ENCODE peak calls at places on chromosomes 7 and 10, in nine cellular contexts. One of them, this sample, is unnamed.

GRCh38 chr10:11148638-11149037 is 131.0 kb downstream of the CELF2 start:
- DNase-seq in epithelial cell of proximal tubule: no peak
- DNase-seq in activated CD8-positive, alpha-beta T cell treated with anti-CD3 and anti-CD28 coated beads, Interleukin-2, amount 10 ng/mL, durations not matched to agents 7 days and 5 days: no peak
- DNase-seq in activated CD8-positive, alpha-beta memory T cell treated with anti-CD3 and anti-CD28 coated beads for 24 hours: no peak
- DNase-seq in nephron progenitor cell: no peak
- DNase-seq in Karpas-422: no peak
- DNase-seq in astrocyte of the spinal cord: no peak
- DNase-seq in fibroblast of the aortic adventitia: no peak
- DNase-seq in stimulated activated CD8-positive, alpha-beta memory T cell treated with anti-CD3 and anti-CD28 coated beads, Interleukin-15, amount 100 ng/mL, for 48 hours: no peak
- DNase-seq in this sample: no peak

GRCh38 chr7:128059143-128059975 is 28.1 kb upstream of the LRRC4 start:
- DNase-seq in Karpas-422: no peak
- DNase-seq in epithelial cell of proximal tubule: no peak
- DNase-seq in stimulated activated CD8-positive, alpha-beta memory T cell treated with anti-CD3 and anti-CD28 coated beads, Interleukin-15, amount 100 ng/mL, for 48 hours: no peak
- DNase-seq in fibroblast of the aortic adventitia: peak
- DNase-seq in activated CD8-positive, alpha-beta T cell treated with anti-CD3 and anti-CD28 coated beads, Interleukin-2, amount 10 ng/mL, durations not matched to agents 7 days and 5 days: peak
- DNase-seq in nephron progenitor cell: no peak
- DNase-seq in astrocyte of the spinal cord: no peak
- DNase-seq in activated CD8-positive, alpha-beta memory T cell treated with anti-CD3 and anti-CD28 coated beads for 24 hours: no peak
- DNase-seq in this sample: no peak

GRCh38 chr7:36314491-36314890 is 75.2 kb upstream of the ANLN start:
- DNase-seq in activated CD8-positive, alpha-beta memory T cell treated with anti-CD3 and anti-CD28 coated beads for 24 hours: no peak
- DNase-seq in Karpas-422: no peak
- DNase-seq in epithelial cell of proximal tubule: no peak
- DNase-seq in nephron progenitor cell: no peak
- DNase-seq in astrocyte of the spinal cord: no peak
- DNase-seq in stimulated activated CD8-positive, alpha-beta memory T cell treated with anti-CD3 and anti-CD28 coated beads, Interleukin-15, amount 100 ng/mL, for 48 hours: no peak
- DNase-seq in fibroblast of the aortic adventitia: no peak
- DNase-seq in activated CD8-positive, alpha-beta T cell treated with anti-CD3 and anti-CD28 coated beads, Interleukin-2, amount 10 ng/mL, durations not matched to agents 7 days and 5 days: no peak
- DNase-seq in this sample: no peak

GRCh38 chr10:70847666-70848360 is 32.1 kb downstream of the SGPL1 start:
- DNase-seq in nephron progenitor cell: no peak
- DNase-seq in stimulated activated CD8-positive, alpha-beta memory T cell treated with anti-CD3 and anti-CD28 coated beads, Interleukin-15, amount 100 ng/mL, for 48 hours: no peak
- DNase-seq in astrocyte of the spinal cord: no peak
- DNase-seq in epithelial cell of proximal tubule: no peak
- DNase-seq in Karpas-422: no peak
- DNase-seq in activated CD8-positive, alpha-beta memory T cell treated with anti-CD3 and anti-CD28 coated beads for 24 hours: no peak
- DNase-seq in fibroblast of the aortic adventitia: peak
- DNase-seq in activated CD8-positive, alpha-beta T cell treated with anti-CD3 and anti-CD28 coated beads, Interleukin-2, amount 10 ng/mL, durations not matched to agents 7 days and 5 days: no peak
- DNase-seq in this sample: no peak

GRCh38 chr10:128274938-128275337 is 148.7 kb upstream of the MKI67 start:
- DNase-seq in activated CD8-positive, alpha-beta T cell treated with anti-CD3 and anti-CD28 coated beads, Interleukin-2, amount 10 ng/mL, durations not matched to agents 7 days and 5 days: peak
- DNase-seq in fibroblast of the aortic adventitia: peak
- DNase-seq in Karpas-422: no peak
- DNase-seq in activated CD8-positive, alpha-beta memory T cell treated with anti-CD3 and anti-CD28 coated beads for 24 hours: no peak
- DNase-seq in nephron progenitor cell: no peak
- DNase-seq in stimulated activated CD8-positive, alpha-beta memory T cell treated with anti-CD3 and anti-CD28 coated beads, Interleukin-15, amount 100 ng/mL, for 48 hours: no peak
- DNase-seq in epithelial cell of proximal tubule: no peak
- DNase-seq in astrocyte of the spinal cord: no peak
- DNase-seq in this sample: no peak

GRCh38 chr7:20787658-20788057 is 972 bp upstream of the SP8 start:
- DNase-seq in activated CD8-positive, alpha-beta memory T cell treated with anti-CD3 and anti-CD28 coated beads for 24 hours: no peak
- DNase-seq in epithelial cell of proximal tubule: no peak
- DNase-seq in fibroblast of the aortic adventitia: no peak
- DNase-seq in astrocyte of the spinal cord: no peak
- DNase-seq in activated CD8-positive, alpha-beta T cell treated with anti-CD3 and anti-CD28 coated beads, Interleukin-2, amount 10 ng/mL, durations not matched to agents 7 days and 5 days: no peak
- DNase-seq in stimulated activated CD8-positive, alpha-beta memory T cell treated with anti-CD3 and anti-CD28 coated beads, Interleukin-15, amount 100 ng/mL, for 48 hours: no peak
- DNase-seq in Karpas-422: no peak
- DNase-seq in nephron progenitor cell: no peak
- DNase-seq in this sample: no peak

GRCh38 chr7:115054478-115055122 is 132.7 kb downstream of the MDFIC start:
- DNase-seq in astrocyte of the spinal cord: no peak
- DNase-seq in activated CD8-positive, alpha-beta T cell treated with anti-CD3 and anti-CD28 coated beads, Interleukin-2, amount 10 ng/mL, durations not matched to agents 7 days and 5 days: no peak
- DNase-seq in activated CD8-positive, alpha-beta memory T cell treated with anti-CD3 and anti-CD28 coated beads for 24 hours: no peak
- DNase-seq in epithelial cell of proximal tubule: no peak
- DNase-seq in stimulated activated CD8-positive, alpha-beta memory T cell treated with anti-CD3 and anti-CD28 coated beads, Interleukin-15, amount 100 ng/mL, for 48 hours: no peak
- DNase-seq in fibroblast of the aortic adventitia: no peak
- DNase-seq in nephron progenitor cell: no peak
- DNase-seq in Karpas-422: no peak
- DNase-seq in this sample: no peak

GRCh38 chr10:103316087-103316486 is 34.9 kb downstream of the PCGF6 start:
- DNase-seq in activated CD8-positive, alpha-beta T cell treated with anti-CD3 and anti-CD28 coated beads, Interleukin-2, amount 10 ng/mL, durations not matched to agents 7 days and 5 days: no peak
- DNase-seq in epithelial cell of proximal tubule: no peak
- DNase-seq in nephron progenitor cell: no peak
- DNase-seq in astrocyte of the spinal cord: no peak
- DNase-seq in stimulated activated CD8-positive, alpha-beta memory T cell treated with anti-CD3 and anti-CD28 coated beads, Interleukin-15, amount 100 ng/mL, for 48 hours: no peak
- DNase-seq in activated CD8-positive, alpha-beta memory T cell treated with anti-CD3 and anti-CD28 coated beads for 24 hours: no peak
- DNase-seq in fibroblast of the aortic adventitia: no peak
- DNase-seq in Karpas-422: no peak
- DNase-seq in this sample: no peak

GRCh38 chr7:138773817-138774216 is 24.0 kb upstream of the TMEM213 start:
- DNase-seq in stimulated activated CD8-positive, alpha-beta memory T cell treated with anti-CD3 and anti-CD28 coated beads, Interleukin-15, amount 100 ng/mL, for 48 hours: no peak
- DNase-seq in activated CD8-positive, alpha-beta memory T cell treated with anti-CD3 and anti-CD28 coated beads for 24 hours: no peak
- DNase-seq in epithelial cell of proximal tubule: no peak
- DNase-seq in Karpas-422: no peak
- DNase-seq in astrocyte of the spinal cord: no peak
- DNase-seq in nephron progenitor cell: no peak
- DNase-seq in activated CD8-positive, alpha-beta T cell treated with anti-CD3 and anti-CD28 coated beads, Interleukin-2, amount 10 ng/mL, durations not matched to agents 7 days and 5 days: no peak
- DNase-seq in fibroblast of the aortic adventitia: no peak
- DNase-seq in this sample: no peak